ENCODE peak calls at places on chromosomes 11 and 22, in ten cellular contexts. One of them, this sample, is unnamed.

GRCh38 chr22:46748948-46749681 is 11.1 kb upstream of the CERK start:
- DNase-seq in foreskin keratinocyte: no peak
- DNase-seq in stimulated activated CD8-positive, alpha-beta memory T cell treated with anti-CD3 and anti-CD28 coated beads, Interleukin-15, amount 100 ng/mL, for 4 hours: no peak
- DNase-seq in amniotic stem cell: no peak
- DNase-seq in NCI-H460: no peak
- DNase-seq in non-pigmented ciliary epithelial cell: no peak
- DNase-seq in fibroblast of the aortic adventitia: peak; percentile 46
- DNase-seq in hepatic stellate cell: peak; percentile 55
- DNase-seq in mesendoderm: no peak
- DNase-seq in GDM1: peak; percentile 81
- DNase-seq in this sample: no peak

GRCh38 chr11:64251986-64252837 is 882 bp downstream of the PLCB3 start:
- DNase-seq in GDM1: no peak
- DNase-seq in hepatic stellate cell: peak; percentile 85
- DNase-seq in foreskin keratinocyte: peak; percentile 51
- DNase-seq in non-pigmented ciliary epithelial cell: no peak
- DNase-seq in fibroblast of the aortic adventitia: no peak
- DNase-seq in mesendoderm: peak; percentile 54
- DNase-seq in NCI-H460: no peak
- DNase-seq in amniotic stem cell: no peak
- DNase-seq in stimulated activated CD8-positive, alpha-beta memory T cell treated with anti-CD3 and anti-CD28 coated beads, Interleukin-15, amount 100 ng/mL, for 4 hours: no peak
- DNase-seq in this sample: peak; percentile 42

GRCh38 chr22:46936378-46936916 is 174.0 kb downstream of the TBC1D22A start:
- DNase-seq in GDM1: no peak
- DNase-seq in fibroblast of the aortic adventitia: no peak
- DNase-seq in stimulated activated CD8-positive, alpha-beta memory T cell treated with anti-CD3 and anti-CD28 coated beads, Interleukin-15, amount 100 ng/mL, for 4 hours: no peak
- DNase-seq in foreskin keratinocyte: no peak
- DNase-seq in amniotic stem cell: no peak
- DNase-seq in hepatic stellate cell: no peak
- DNase-seq in mesendoderm: no peak
- DNase-seq in non-pigmented ciliary epithelial cell: no peak
- DNase-seq in NCI-H460: no peak
- DNase-seq in this sample: no peak

GRCh38 chr22:30855266-30855665 is 113.3 kb downstream of the MORC2 start:
- DNase-seq in GDM1: no peak
- DNase-seq in amniotic stem cell: no peak
- DNase-seq in hepatic stellate cell: no peak
- DNase-seq in fibroblast of the aortic adventitia: no peak
- DNase-seq in non-pigmented ciliary epithelial cell: no peak
- DNase-seq in stimulated activated CD8-positive, alpha-beta memory T cell treated with anti-CD3 and anti-CD28 coated beads, Interleukin-15, amount 100 ng/mL, for 4 hours: no peak
- DNase-seq in mesendoderm: no peak
- DNase-seq in NCI-H460: no peak
- DNase-seq in foreskin keratinocyte: no peak
- DNase-seq in this sample: no peak

GRCh38 chr11:12397953-12398352 is 20.6 kb downstream of the PARVA start:
- DNase-seq in non-pigmented ciliary epithelial cell: peak; percentile 85
- DNase-seq in foreskin keratinocyte: peak; percentile 89
- DNase-seq in hepatic stellate cell: peak; percentile 86
- DNase-seq in fibroblast of the aortic adventitia: peak; percentile 95
- DNase-seq in mesendoderm: peak; percentile 98
- DNase-seq in NCI-H460: no peak
- DNase-seq in stimulated activated CD8-positive, alpha-beta memory T cell treated with anti-CD3 and anti-CD28 coated beads, Interleukin-15, amount 100 ng/mL, for 4 hours: no peak
- DNase-seq in amniotic stem cell: peak; percentile 85
- DNase-seq in GDM1: no peak
- DNase-seq in this sample: no peak

GRCh38 chr22:39634530-39635399 is 64.2 kb downstream of the CACNA1I start:
- DNase-seq in fibroblast of the aortic adventitia: peak; percentile 81
- DNase-seq in non-pigmented ciliary epithelial cell: peak; percentile 67
- DNase-seq in NCI-H460: peak; percentile 73
- DNase-seq in stimulated activated CD8-positive, alpha-beta memory T cell treated with anti-CD3 and anti-CD28 coated beads, Interleukin-15, amount 100 ng/mL, for 4 hours: no peak
- DNase-seq in mesendoderm: peak; percentile 54
- DNase-seq in foreskin keratinocyte: peak; percentile 92
- DNase-seq in amniotic stem cell: peak; percentile 71
- DNase-seq in GDM1: no peak
- DNase-seq in hepatic stellate cell: peak; percentile 78
- DNase-seq in this sample: peak; percentile 23

GRCh38 chr11:60844045-60844869 is 2.3 kb downstream of the CCDC86 start:
- DNase-seq in amniotic stem cell: no peak
- DNase-seq in mesendoderm: no peak
- DNase-seq in fibroblast of the aortic adventitia: peak; percentile 11
- DNase-seq in NCI-H460: no peak
- DNase-seq in foreskin keratinocyte: no peak
- DNase-seq in stimulated activated CD8-positive, alpha-beta memory T cell treated with anti-CD3 and anti-CD28 coated beads, Interleukin-15, amount 100 ng/mL, for 4 hours: no peak
- DNase-seq in GDM1: no peak
- DNase-seq in non-pigmented ciliary epithelial cell: no peak
- DNase-seq in hepatic stellate cell: peak; percentile 47
- DNase-seq in this sample: no peak

GRCh38 chr11:119363874-119364590 is 17.5 kb downstream of the USP2 start:
- DNase-seq in non-pigmented ciliary epithelial cell: no peak
- DNase-seq in stimulated activated CD8-positive, alpha-beta memory T cell treated with anti-CD3 and anti-CD28 coated beads, Interleukin-15, amount 100 ng/mL, for 4 hours: peak; percentile 25
- DNase-seq in amniotic stem cell: peak; percentile 18
- DNase-seq in GDM1: peak; percentile 15
- DNase-seq in foreskin keratinocyte: no peak
- DNase-seq in mesendoderm: peak; percentile 56
- DNase-seq in hepatic stellate cell: peak; percentile 75
- DNase-seq in fibroblast of the aortic adventitia: no peak
- DNase-seq in NCI-H460: peak; percentile 32
- DNase-seq in this sample: no peak

GRCh38 chr11:76298255-76298654 is 82.7 kb downstream of the THAP12 start:
- DNase-seq in mesendoderm: no peak
- DNase-seq in GDM1: no peak
- DNase-seq in foreskin keratinocyte: no peak
- DNase-seq in NCI-H460: no peak
- DNase-seq in fibroblast of the aortic adventitia: no peak
- DNase-seq in hepatic stellate cell: no peak
- DNase-seq in amniotic stem cell: no peak
- DNase-seq in non-pigmented ciliary epithelial cell: no peak
- DNase-seq in stimulated activated CD8-positive, alpha-beta memory T cell treated with anti-CD3 and anti-CD28 coated beads, Interleukin-15, amount 100 ng/mL, for 4 hours: no peak
- DNase-seq in this sample: no peak

GRCh38 chr22:50020606-50021005 is 8.0 kb upstream of the IL17REL start:
- DNase-seq in GDM1: no peak
- DNase-seq in NCI-H460: no peak
- DNase-seq in foreskin keratinocyte: no peak
- DNase-seq in fibroblast of the aortic adventitia: no peak
- DNase-seq in amniotic stem cell: no peak
- DNase-seq in mesendoderm: no peak
- DNase-seq in non-pigmented ciliary epithelial cell: no peak
- DNase-seq in stimulated activated CD8-positive, alpha-beta memory T cell treated with anti-CD3 and anti-CD28 coated beads, Interleukin-15, amount 100 ng/mL, for 4 hours: no peak
- DNase-seq in hepatic stellate cell: no peak
- DNase-seq in this sample: no peak